ENCODE peak calls at places on chromosomes 5 and 9, in seven cellular contexts. R, M, O, J, B, X and K are unnamed samples.

GRCh38 chr5:168327019-168327421 is 35.6 kb downstream of the WWC1 start:
- DNase-seq in X (no peak), R (no peak), B (no peak), O (no peak), M (no peak), J (no peak), K (peak; percentile 52)

GRCh38 chr5:77569409-77569808 is 69.1 kb downstream of the OTP start:
- DNase-seq in O (no peak), M (no peak), B (no peak), R (no peak), X (no peak), J (no peak), K (no peak)

GRCh38 chr9:112917027-112917986 is 26.6 kb upstream of the SLC46A2 start:
- DNase-seq in J (no peak), M (no peak), R (no peak), O (no peak), B (no peak), X (no peak), K (no peak)

GRCh38 chr5:146744358-146744757 is 134.2 kb downstream of the PPP2R2B start:
- DNase-seq in R (no peak), J (no peak), M (peak; percentile 39), B (no peak), O (no peak), X (no peak), K (peak; percentile 34)

GRCh38 chr5:145360936-145361335 is 474.2 kb downstream of the PRELID2 start:
- DNase-seq in J (no peak), M (no peak), B (no peak), O (no peak), R (no peak), X (no peak), K (peak; percentile 68)

GRCh38 chr5:122585111-122585415 is 189.8 kb upstream of the SNX2 start:
- DNase-seq in B (no peak), O (no peak), R (no peak), J (no peak), X (no peak), M (no peak), K (no peak)

GRCh38 chr9:5563417-5563815 is 53.1 kb downstream of the PDCD1LG2 start:
- DNase-seq in B (no peak), M (no peak), O (no peak), X (no peak), R (no peak), J (no peak), K (no peak)

GRCh38 chr9:127507751-127508648 is 56.7 kb downstream of the LRSAM1 start:
- DNase-seq in J (no peak), M (no peak), R (no peak), B (no peak), O (no peak), X (no peak), K (no peak)